ENCODE peak calls at places on chromosomes 5 and 9, in five cellular contexts. D is H1, O is HCT116, T is HepG2, E is K562. P is an unnamed sample.

GRCh38 chr9:3954950-3955670 is 344.8 kb downstream of the GLIS3 start:
- DNase-seq in D (no peak), O (no peak), T (no peak), E (peak), P (no peak)

GRCh38 chr9:38087934-38088925 is 19.2 kb upstream of the SHB start:
- DNase-seq in D (peak), O (peak), T (peak), E (peak), P (no peak)

GRCh38 chr5:88756953-88757352 is 126.0 kb downstream of the MEF2C start:
- DNase-seq in D (no peak), O (no peak), T (no peak), E (no peak), P (no peak)

GRCh38 chr9:85319946-85320345 is 421.8 kb downstream of the AGTPBP1 start:
- DNase-seq in D (no peak), O (no peak), T (no peak), E (no peak), P (no peak)

GRCh38 chr9:124439086-124439485 is 11.2 kb upstream of the ADGRD2 start:
- DNase-seq in D (no peak), O (no peak), T (no peak), E (no peak), P (no peak)

GRCh38 chr5:139579-140442 is 47.8 kb downstream of the PLEKHG4B start:
- DNase-seq in D (no peak), O (no peak), T (no peak), E (no peak), P (no peak)

GRCh38 chr9:18622186-18622836 is 148.4 kb downstream of the ADAMTSL1 start:
- DNase-seq in D (no peak), O (no peak), T (peak), E (no peak), P (no peak)

GRCh38 chr5:158590936-158591863 is 508.5 kb downstream of the EBF1 start:
- DNase-seq in D (no peak), O (no peak), T (no peak), E (no peak), P (no peak)

GRCh38 chr9:135147473-135147805 is 60.0 kb downstream of the OLFM1 start:
- DNase-seq in D (no peak), O (no peak), T (no peak), E (no peak), P (no peak)

GRCh38 chr9:80025131-80025530 is 453.4 kb downstream of the TLE4 start:
- DNase-seq in D (no peak), O (no peak), T (no peak), E (no peak), P (no peak)

GRCh38 chr5:156359452-156359851 is 32.5 kb downstream of the SGCD start:
- DNase-seq in D (no peak), O (no peak), T (no peak), E (no peak), P (no peak)

GRCh38 chr9:30757723-30758122 is 1626.7 kb upstream of the ACO1 start:
- DNase-seq in D (no peak), O (no peak), T (no peak), E (no peak), P (no peak)

GRCh38 chr9:135612437-135612836 is 26.9 kb downstream of the GLT6D1 start:
- DNase-seq in D (no peak), O (no peak), T (no peak), E (no peak), P (no peak)

GRCh38 chr5:38453506-38453905 is 102.9 kb downstream of the LIFR start:
- DNase-seq in D (no peak), O (no peak), T (no peak), E (no peak), P (peak)

GRCh38 chr5:34959323-34959722 is 30.0 kb downstream of the DNAJC21 start:
- DNase-seq in D (no peak), O (no peak), T (no peak), E (no peak), P (peak)

GRCh38 chr9:89593776-89594427 is 10.9 kb upstream of the GADD45G start:
- DNase-seq in D (no peak), O (no peak), T (peak), E (peak), P (no peak)

GRCh38 chr5:155982354-155982753 is 344.6 kb upstream of the SGCD start:
- DNase-seq in D (no peak), O (no peak), T (no peak), E (no peak), P (no peak)

GRCh38 chr5:108619815-108620214 is 127.9 kb upstream of the FER start:
- DNase-seq in D (no peak), O (no peak), T (no peak), E (no peak), P (no peak)

DNA sequence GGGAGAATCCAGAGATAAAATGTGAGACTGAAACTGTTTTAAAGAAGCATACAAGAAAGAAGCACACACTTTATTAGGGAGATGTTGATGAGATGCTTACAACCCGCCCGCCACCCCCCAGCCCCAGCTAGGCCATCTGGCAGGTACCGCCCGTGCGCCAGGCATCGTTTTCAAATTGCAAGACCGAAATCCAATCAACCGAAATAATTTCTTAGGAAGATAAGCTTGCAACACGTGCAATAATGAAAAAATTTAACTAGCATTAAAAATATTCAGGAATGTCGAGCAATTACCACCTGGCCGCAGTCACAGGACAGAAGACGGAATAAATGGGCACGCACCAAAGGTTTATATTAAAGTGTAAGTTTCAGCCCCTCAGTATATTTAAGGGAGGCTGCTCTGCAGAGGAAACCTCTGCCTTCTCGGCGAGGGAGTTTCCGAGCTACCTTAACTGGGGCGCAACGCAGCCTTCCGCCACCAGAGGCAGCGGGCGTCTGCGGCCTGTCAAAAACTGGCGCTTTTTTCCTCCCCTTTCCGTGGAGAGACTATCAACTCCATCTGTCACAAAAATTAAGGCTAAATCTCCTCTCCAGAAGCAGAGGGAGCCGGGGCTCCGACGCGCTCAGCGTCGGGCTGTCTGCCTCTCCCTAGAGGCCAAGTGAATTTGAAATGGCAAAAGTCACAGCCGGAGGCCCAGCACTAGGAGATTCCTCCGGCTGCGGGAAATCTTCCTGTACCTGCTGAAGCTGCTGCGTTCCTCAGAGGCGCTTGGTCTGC is 1.0 kb upstream of the GAS1 start:
- DNase-seq in D (no peak), O (peak), T (peak), E (peak), P (no peak)
- TF ChIP-seq SRF in D (no peak), O (no peak), T (no peak), E (no peak), P (peak)

DNA sequence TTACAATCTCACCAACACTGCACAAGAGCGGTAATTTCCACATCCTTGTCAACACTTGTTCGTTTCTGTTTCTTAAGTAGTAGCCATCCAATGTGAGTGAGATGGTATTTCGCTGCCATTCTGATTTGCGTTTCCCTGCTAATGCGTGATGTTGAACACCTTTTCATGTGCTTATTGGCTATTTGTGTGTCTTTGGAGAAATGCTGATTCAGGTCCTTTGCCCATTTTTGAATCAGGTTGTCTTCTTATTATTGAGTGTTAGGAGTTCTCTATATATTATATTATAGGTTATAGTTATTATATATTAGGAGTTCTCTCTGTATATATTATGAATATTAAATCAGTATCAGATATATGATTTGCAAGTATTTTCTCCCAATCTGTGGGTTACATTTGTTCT is 59.9 kb upstream of the IRX4 start:
- DNase-seq in D (no peak), O (no peak), T (no peak), E (no peak), P (no peak)
- TF ChIP-seq SRF in D (no peak), O (no peak), T (no peak), E (no peak), P (no peak)

DNA sequence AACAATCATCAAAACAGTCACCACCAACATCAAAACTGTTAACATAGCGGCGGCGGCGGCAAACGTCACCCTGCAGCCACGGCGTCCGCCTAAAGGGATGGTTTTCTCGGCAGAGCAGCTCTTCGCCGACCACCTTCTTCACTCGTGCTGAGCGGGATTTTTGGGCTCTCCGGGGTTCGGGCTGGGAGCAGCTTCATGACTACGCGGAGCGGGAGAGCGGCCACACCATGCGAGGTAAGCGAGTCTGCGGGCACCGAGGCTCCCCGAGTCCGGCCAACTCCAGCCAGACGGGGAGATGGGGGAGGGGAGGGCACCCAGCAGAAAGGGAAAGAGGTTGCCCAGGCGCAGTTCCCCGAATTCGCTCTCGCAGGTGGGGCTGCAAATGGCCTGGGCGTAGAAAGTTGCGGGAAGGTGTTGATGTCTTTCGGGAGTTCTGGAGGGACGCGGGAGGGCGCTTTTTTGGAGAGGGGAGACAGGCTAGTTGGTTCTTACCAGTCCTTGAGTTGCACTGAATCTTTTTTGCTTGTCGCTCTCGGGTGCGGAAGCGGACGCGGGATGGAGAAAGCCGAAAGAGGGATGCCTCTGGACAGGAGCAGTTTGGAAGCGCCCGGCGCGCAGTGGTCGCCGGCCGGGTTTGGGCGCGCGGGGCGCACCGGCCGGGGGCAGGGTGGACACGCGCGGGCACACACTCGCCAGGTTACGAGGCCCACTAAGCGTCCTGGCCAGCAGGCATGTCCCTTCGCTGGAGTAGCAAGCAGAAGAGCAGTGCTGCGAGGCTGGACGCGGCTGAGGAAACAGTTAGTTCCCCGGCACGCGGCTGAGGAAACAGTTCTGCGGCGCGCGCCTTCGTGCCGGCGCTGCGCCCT is 848 bp downstream of the RORB start:
- DNase-seq in D (no peak), O (no peak), T (no peak), E (no peak), P (no peak)
- TF ChIP-seq SRF in D (no peak), O (no peak), T (no peak), E (no peak), P (no peak)

GRCh38 chr5:137735531-137736284 is at the start of gene KLHL3:
- DNase-seq in D (peak), O (no peak), T (peak), E (no peak), P (no peak)
- TF ChIP-seq SRF in D (no peak), O (no peak), T (no peak), E (no peak), P (no peak)

DNA sequence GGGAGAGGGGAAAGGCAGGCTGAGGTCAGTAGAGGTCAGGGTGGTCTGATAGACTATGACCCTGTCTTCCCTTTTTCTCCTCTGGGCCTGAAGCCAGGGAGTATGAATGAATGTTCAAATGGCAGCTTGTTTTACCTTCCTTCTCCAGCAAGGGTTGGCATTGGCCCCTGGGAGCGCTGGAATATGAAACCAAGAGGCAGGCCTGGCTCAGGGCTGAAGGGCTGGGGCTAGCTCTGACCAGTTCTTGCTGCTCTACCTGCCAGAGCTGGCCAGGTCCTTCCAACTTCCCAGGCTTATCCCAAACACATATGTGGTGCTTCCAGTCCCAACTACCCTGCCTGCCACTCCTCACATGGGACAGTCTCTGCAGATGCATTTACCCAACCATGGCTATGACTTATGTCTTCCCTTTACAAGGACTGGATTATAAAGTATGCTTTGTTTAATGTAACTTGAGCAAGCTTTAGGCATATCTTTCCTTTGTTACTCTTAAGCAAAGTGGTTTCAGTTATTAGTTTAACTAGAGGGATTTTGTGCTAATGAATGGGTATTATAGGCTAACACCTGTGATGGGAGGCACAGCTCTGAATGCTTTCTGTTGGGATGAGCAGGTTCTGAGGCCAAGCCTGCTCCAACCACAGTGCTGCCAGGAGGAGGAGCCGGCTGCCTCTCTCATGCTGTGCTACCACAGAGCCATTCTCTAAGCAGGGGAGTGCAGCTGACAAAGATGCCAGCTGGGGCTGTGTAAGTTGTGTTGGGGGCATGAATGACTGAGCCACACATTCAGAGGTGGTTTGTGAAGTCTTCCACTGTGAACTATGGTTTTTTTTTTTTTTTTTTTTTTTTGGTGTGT is 6.1 kb downstream of the CCNI2 start:
- DNase-seq in D (no peak), O (no peak), T (peak), E (no peak), P (no peak)
- TF ChIP-seq SRF in D (no peak), O (no peak), T (no peak), E (no peak), P (no peak)

GRCh38 chr9:15104826-15105420 is 194.7 kb upstream of the FREM1 start:
- DNase-seq in D (no peak), O (peak), T (peak), E (peak), P (no peak)
- TF ChIP-seq SRF in D (no peak), O (no peak), T (no peak), E (no peak), P (no peak)

DNA sequence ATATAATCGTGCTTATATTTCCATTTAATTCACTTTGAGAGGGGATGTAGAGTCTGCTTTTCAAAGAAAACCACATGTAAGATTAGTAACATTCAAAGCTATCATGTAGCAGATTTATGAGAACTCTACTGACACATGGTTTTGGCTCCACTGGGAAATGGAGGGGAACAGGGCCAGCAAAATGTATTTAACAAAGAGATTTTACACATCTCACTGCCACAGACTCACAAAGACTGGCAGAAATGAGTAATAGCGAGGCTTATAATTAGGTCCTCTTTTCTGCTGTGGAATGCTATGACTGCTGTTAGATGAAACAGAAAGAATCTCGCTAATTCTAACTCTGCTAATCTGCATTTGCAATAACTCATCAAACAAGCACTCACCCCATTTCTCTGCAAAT is 4.5 kb downstream of the DAP start:
- DNase-seq in D (no peak), O (no peak), T (no peak), E (no peak), P (peak)
- TF ChIP-seq SRF in D (no peak), O (no peak), T (no peak), E (no peak), P (no peak)

GRCh38 chr9:16639644-16640043 is 230.8 kb downstream of the BNC2 start:
- DNase-seq in D (no peak), O (no peak), T (no peak), E (no peak), P (no peak)

GRCh38 chr9:16640649-16641048 is 229.8 kb downstream of the BNC2 start:
- DNase-seq in D (no peak), O (no peak), T (no peak), E (no peak), P (no peak)

GRCh38 chr9:16637938-16638337 is 232.5 kb downstream of the BNC2 start:
- DNase-seq in D (no peak), O (no peak), T (no peak), E (no peak), P (no peak)

GRCh38 chr9:16633794-16634193 is 236.7 kb downstream of the BNC2 start:
- DNase-seq in D (no peak), O (no peak), T (no peak), E (no peak), P (no peak)

DNA sequence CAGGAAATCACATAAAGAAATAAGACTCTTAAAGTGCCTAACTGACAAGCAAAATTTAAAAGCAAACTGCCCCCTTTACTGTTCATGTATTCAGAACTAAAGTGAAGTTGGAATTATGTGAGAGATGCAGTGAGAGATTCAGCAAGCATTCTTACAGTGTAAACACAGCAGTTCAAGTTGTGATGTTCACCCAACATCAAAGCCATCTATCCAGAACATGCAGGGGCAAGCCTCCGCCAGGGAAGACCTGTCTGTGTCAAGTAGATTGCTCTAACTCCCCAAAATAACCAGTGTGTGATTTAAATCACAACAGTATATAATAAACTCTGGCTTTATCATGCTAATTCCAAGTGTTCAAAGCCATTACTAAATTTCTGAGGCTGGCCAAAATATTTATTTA is 233.3 kb downstream of the BNC2 start:
- DNase-seq in D (no peak), O (no peak), T (no peak), E (no peak), P (no peak)
- TF ChIP-seq SRF in D (no peak), O (no peak), T (no peak), E (no peak), P (no peak)

GRCh38 chr9:35745569-35745968 is 3.5 kb downstream of the GBA2 start:
- DNase-seq in D (no peak), O (no peak), T (no peak), E (no peak), P (no peak)
- TF ChIP-seq SRF in D (no peak), O (no peak), T (no peak), E (no peak), P (no peak)

P was measured in GM12878.